ENCODE peak calls at places on chromosome 1, in seven cellular contexts. One of them, this sample, is unnamed.

GRCh38 chr1:60169206-60169605 is 95.6 kb upstream of the C1orf87 start:
- DNase-seq in left lung: no peak
- DNase-seq in neural progenitor cell: no peak
- DNase-seq in HFFc6: peak; percentile 44
- DNase-seq in activated B cell treated with CpG ODN at 0.5 μM for 24 hours: no peak
- DNase-seq in MM.1S: no peak
- DNase-seq in AG09319: no peak
- DNase-seq in this sample: no peak

GRCh38 chr1:34360574-34360973 is 183.9 kb downstream of the C1orf94 start:
- DNase-seq in left lung: no peak
- DNase-seq in neural progenitor cell: no peak
- DNase-seq in HFFc6: no peak
- DNase-seq in activated B cell treated with CpG ODN at 0.5 μM for 24 hours: no peak
- DNase-seq in MM.1S: peak; percentile 11
- DNase-seq in AG09319: no peak
- DNase-seq in this sample: no peak

GRCh38 chr1:76023669-76024407 is 50.7 kb upstream of the ST6GALNAC3 start:
- DNase-seq in left lung: no peak
- DNase-seq in neural progenitor cell: no peak
- DNase-seq in HFFc6: peak; percentile 10
- DNase-seq in activated B cell treated with CpG ODN at 0.5 μM for 24 hours: no peak
- DNase-seq in MM.1S: no peak
- DNase-seq in AG09319: no peak
- DNase-seq in this sample: no peak

GRCh38 chr1:195376190-195376589 is 1232.0 kb downstream of the KCNT2 start:
- DNase-seq in left lung: no peak
- DNase-seq in neural progenitor cell: no peak
- DNase-seq in HFFc6: peak; percentile 22
- DNase-seq in activated B cell treated with CpG ODN at 0.5 μM for 24 hours: no peak
- DNase-seq in MM.1S: peak; percentile 25
- DNase-seq in AG09319: no peak
- DNase-seq in this sample: no peak

GRCh38 chr1:24963099-24963872 is 33.2 kb upstream of the RUNX3 start:
- DNase-seq in left lung: no peak
- DNase-seq in neural progenitor cell: no peak
- DNase-seq in HFFc6: no peak
- DNase-seq in activated B cell treated with CpG ODN at 0.5 μM for 24 hours: no peak
- DNase-seq in MM.1S: no peak
- DNase-seq in AG09319: no peak
- DNase-seq in this sample: no peak

GRCh38 chr1:19315378-19316206 is 3.5 kb downstream of the SLC66A1 start:
- DNase-seq in left lung: no peak
- DNase-seq in neural progenitor cell: no peak
- DNase-seq in HFFc6: peak; percentile 27
- DNase-seq in activated B cell treated with CpG ODN at 0.5 μM for 24 hours: peak; percentile 44
- DNase-seq in MM.1S: no peak
- DNase-seq in AG09319: no peak
- DNase-seq in this sample: peak; percentile 63

GRCh38 chr1:241536383-241536782 is 4.2 kb downstream of the KMO start:
- DNase-seq in left lung: no peak
- DNase-seq in neural progenitor cell: no peak
- DNase-seq in HFFc6: no peak
- DNase-seq in activated B cell treated with CpG ODN at 0.5 μM for 24 hours: no peak
- DNase-seq in MM.1S: no peak
- DNase-seq in AG09319: no peak
- DNase-seq in this sample: no peak

GRCh38 chr1:155061381-155062150 is 2.0 kb upstream of the EFNA4 start:
- DNase-seq in left lung: peak; percentile 93
- DNase-seq in neural progenitor cell: peak; percentile 82
- DNase-seq in HFFc6: peak; percentile 81
- DNase-seq in activated B cell treated with CpG ODN at 0.5 μM for 24 hours: peak; percentile 99
- DNase-seq in MM.1S: peak; percentile 96
- DNase-seq in AG09319: no peak
- DNase-seq in this sample: peak; percentile 79

GRCh38 chr1:179599623-179600249 is 8.1 kb downstream of the TDRD5 start:
- DNase-seq in left lung: no peak
- DNase-seq in neural progenitor cell: peak; percentile 55
- DNase-seq in HFFc6: peak; percentile 30
- DNase-seq in activated B cell treated with CpG ODN at 0.5 μM for 24 hours: no peak
- DNase-seq in MM.1S: peak; percentile 74
- DNase-seq in AG09319: no peak
- DNase-seq in this sample: no peak

GRCh38 chr1:47712596-47713299 is 274.9 kb downstream of the FOXD2 start:
- DNase-seq in left lung: no peak
- DNase-seq in neural progenitor cell: no peak
- DNase-seq in HFFc6: no peak
- DNase-seq in activated B cell treated with CpG ODN at 0.5 μM for 24 hours: no peak
- DNase-seq in MM.1S: no peak
- DNase-seq in AG09319: no peak
- DNase-seq in this sample: no peak

GRCh38 chr1:181513786-181514297 is 30.5 kb downstream of the CACNA1E start:
- DNase-seq in left lung: no peak
- DNase-seq in neural progenitor cell: no peak
- DNase-seq in HFFc6: no peak
- DNase-seq in activated B cell treated with CpG ODN at 0.5 μM for 24 hours: no peak
- DNase-seq in MM.1S: no peak
- DNase-seq in AG09319: no peak
- DNase-seq in this sample: no peak

GRCh38 chr1:224499204-224499603 is 64.6 kb upstream of the WDR26 start:
- DNase-seq in left lung: no peak
- DNase-seq in neural progenitor cell: no peak
- DNase-seq in HFFc6: peak; percentile 16
- DNase-seq in activated B cell treated with CpG ODN at 0.5 μM for 24 hours: no peak
- DNase-seq in MM.1S: no peak
- DNase-seq in AG09319: no peak
- DNase-seq in this sample: no peak

GRCh38 chr1:112990271-112990670 is 34.3 kb upstream of the SLC16A1 start:
- DNase-seq in left lung: no peak
- DNase-seq in neural progenitor cell: no peak
- DNase-seq in HFFc6: no peak
- DNase-seq in activated B cell treated with CpG ODN at 0.5 μM for 24 hours: no peak
- DNase-seq in MM.1S: no peak
- DNase-seq in AG09319: no peak
- DNase-seq in this sample: no peak

GRCh38 chr1:27350673-27351540 is 9.1 kb downstream of the SYTL1 start:
- DNase-seq in left lung: peak; percentile 85
- DNase-seq in neural progenitor cell: peak; percentile 97
- DNase-seq in HFFc6: no peak
- DNase-seq in activated B cell treated with CpG ODN at 0.5 μM for 24 hours: no peak
- DNase-seq in MM.1S: no peak
- DNase-seq in AG09319: no peak
- DNase-seq in this sample: no peak
- TF ChIP-seq CTCF in left lung: no peak
- TF ChIP-seq CTCF in neural progenitor cell: peak; percentile 38
- TF ChIP-seq CTCF in HFFc6: no peak
- TF ChIP-seq CTCF in activated B cell treated with CpG ODN at 0.5 μM for 24 hours: no peak
- TF ChIP-seq CTCF in MM.1S: no peak
- TF ChIP-seq CTCF in AG09319: no peak
- TF ChIP-seq CTCF in this sample: no peak

GRCh38 chr1:80929868-80930508 is 870.7 kb upstream of the ADGRL2 start:
- DNase-seq in left lung: no peak
- DNase-seq in neural progenitor cell: no peak
- DNase-seq in HFFc6: no peak
- DNase-seq in activated B cell treated with CpG ODN at 0.5 μM for 24 hours: no peak
- DNase-seq in MM.1S: no peak
- DNase-seq in AG09319: no peak
- DNase-seq in this sample: no peak
- TF ChIP-seq CTCF in left lung: no peak
- TF ChIP-seq CTCF in neural progenitor cell: no peak
- TF ChIP-seq CTCF in HFFc6: no peak
- TF ChIP-seq CTCF in activated B cell treated with CpG ODN at 0.5 μM for 24 hours: no peak
- TF ChIP-seq CTCF in MM.1S: no peak
- TF ChIP-seq CTCF in AG09319: no peak
- TF ChIP-seq CTCF in this sample: no peak

DNA sequence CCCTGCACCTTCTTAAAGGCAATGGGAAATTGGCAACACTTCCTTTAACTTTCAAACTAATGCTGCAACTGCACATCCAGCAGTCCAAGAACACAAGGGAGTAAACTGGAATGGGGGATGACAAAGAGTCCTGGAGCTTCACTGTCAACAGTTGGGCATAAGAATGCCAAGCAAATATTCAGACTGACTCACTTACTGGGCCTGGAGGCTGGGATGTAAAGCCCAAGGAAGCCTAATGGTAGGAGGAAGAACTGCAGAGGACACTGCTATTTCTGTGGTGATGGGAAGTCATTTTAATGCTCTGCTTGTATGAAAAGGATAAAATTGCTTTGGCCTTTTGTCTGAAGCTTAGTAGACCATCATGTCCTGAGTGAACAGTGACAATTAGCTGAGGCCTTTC is 15.7 kb upstream of the DMRTA2 start:
- DNase-seq in left lung: no peak
- DNase-seq in neural progenitor cell: no peak
- DNase-seq in HFFc6: peak; percentile 43
- DNase-seq in activated B cell treated with CpG ODN at 0.5 μM for 24 hours: no peak
- DNase-seq in MM.1S: no peak
- DNase-seq in AG09319: no peak
- DNase-seq in this sample: no peak
- TF ChIP-seq CTCF in left lung: no peak
- TF ChIP-seq CTCF in neural progenitor cell: peak; percentile 15
- TF ChIP-seq CTCF in HFFc6: peak; percentile 64
- TF ChIP-seq CTCF in activated B cell treated with CpG ODN at 0.5 μM for 24 hours: no peak
- TF ChIP-seq CTCF in MM.1S: no peak
- TF ChIP-seq CTCF in AG09319: no peak
- TF ChIP-seq CTCF in this sample: no peak

GRCh38 chr1:157948547-157949152 is 44.8 kb upstream of the KIRREL1 start:
- DNase-seq in left lung: no peak
- DNase-seq in neural progenitor cell: peak; percentile 85
- DNase-seq in HFFc6: peak; percentile 19
- DNase-seq in activated B cell treated with CpG ODN at 0.5 μM for 24 hours: no peak
- DNase-seq in MM.1S: peak; percentile 74
- DNase-seq in AG09319: no peak
- DNase-seq in this sample: no peak
- TF ChIP-seq CTCF in left lung: no peak
- TF ChIP-seq CTCF in neural progenitor cell: peak; percentile 83
- TF ChIP-seq CTCF in HFFc6: peak; percentile 66
- TF ChIP-seq CTCF in activated B cell treated with CpG ODN at 0.5 μM for 24 hours: peak; percentile 52
- TF ChIP-seq CTCF in MM.1S: peak; percentile 88
- TF ChIP-seq CTCF in AG09319: peak; percentile 31
- TF ChIP-seq CTCF in this sample: peak; percentile 69

GRCh38 chr1:175377394-175377793 is 184.8 kb upstream of the KIAA0040 start:
- DNase-seq in left lung: no peak
- DNase-seq in neural progenitor cell: no peak
- DNase-seq in HFFc6: no peak
- DNase-seq in activated B cell treated with CpG ODN at 0.5 μM for 24 hours: no peak
- DNase-seq in MM.1S: no peak
- DNase-seq in AG09319: no peak
- DNase-seq in this sample: no peak

GRCh38 chr1:175373786-175374623 is 181.4 kb upstream of the KIAA0040 start:
- DNase-seq in left lung: no peak
- DNase-seq in neural progenitor cell: peak; percentile 83
- DNase-seq in HFFc6: no peak
- DNase-seq in activated B cell treated with CpG ODN at 0.5 μM for 24 hours: no peak
- DNase-seq in MM.1S: peak; percentile 36
- DNase-seq in AG09319: no peak
- DNase-seq in this sample: no peak

GRCh38 chr1:175376194-175376593 is 183.6 kb upstream of the KIAA0040 start:
- DNase-seq in left lung: no peak
- DNase-seq in neural progenitor cell: peak; percentile 35
- DNase-seq in HFFc6: no peak
- DNase-seq in activated B cell treated with CpG ODN at 0.5 μM for 24 hours: no peak
- DNase-seq in MM.1S: peak; percentile 53
- DNase-seq in AG09319: no peak
- DNase-seq in this sample: no peak
- TF ChIP-seq CTCF in left lung: no peak
- TF ChIP-seq CTCF in neural progenitor cell: peak; percentile 60
- TF ChIP-seq CTCF in HFFc6: no peak
- TF ChIP-seq CTCF in activated B cell treated with CpG ODN at 0.5 μM for 24 hours: no peak
- TF ChIP-seq CTCF in MM.1S: peak; percentile 74
- TF ChIP-seq CTCF in AG09319: no peak
- TF ChIP-seq CTCF in this sample: no peak

DNA sequence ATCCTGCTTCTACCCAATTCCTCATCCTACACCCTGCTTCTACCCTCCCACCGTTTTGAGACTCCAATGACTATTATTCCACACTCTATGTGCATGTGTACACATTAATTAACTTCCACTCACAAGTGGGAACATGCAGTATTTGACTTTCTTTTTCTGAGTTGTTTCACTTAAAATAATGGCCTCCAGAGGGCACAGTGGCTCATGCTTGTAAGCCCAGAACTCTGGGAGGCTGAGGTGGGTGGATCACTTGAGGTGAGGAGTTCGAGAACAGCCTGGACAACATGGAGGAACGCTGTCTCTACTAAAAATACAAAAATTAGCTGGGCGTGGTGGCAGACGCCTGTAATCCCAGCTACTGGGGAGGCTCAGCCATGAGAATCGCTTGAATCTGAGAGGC is 464.8 kb downstream of the PTBP2 start:
- DNase-seq in left lung: no peak
- DNase-seq in neural progenitor cell: peak; percentile 8
- DNase-seq in HFFc6: no peak
- DNase-seq in activated B cell treated with CpG ODN at 0.5 μM for 24 hours: no peak
- DNase-seq in MM.1S: no peak
- DNase-seq in AG09319: no peak
- DNase-seq in this sample: no peak
- TF ChIP-seq CTCF in left lung: no peak
- TF ChIP-seq CTCF in neural progenitor cell: peak; percentile 42
- TF ChIP-seq CTCF in HFFc6: peak; percentile 63
- TF ChIP-seq CTCF in activated B cell treated with CpG ODN at 0.5 μM for 24 hours: no peak
- TF ChIP-seq CTCF in MM.1S: peak; percentile 23
- TF ChIP-seq CTCF in AG09319: no peak
- TF ChIP-seq CTCF in this sample: no peak